ENCODE peak calls at places on chromosomes 11 and 22, in eight cellular contexts. One of them, this sample, is unnamed.

GRCh38 chr22:30701872-30702271 is 7.2 kb downstream of the OSBP2 start:
- DNase-seq in A549: no peak
- DNase-seq in HL-60: no peak
- DNase-seq in AG10803: peak; percentile 47
- DNase-seq in AG04450: peak; percentile 10
- DNase-seq in B cell: no peak
- DNase-seq in progenitor cell of endocrine pancreas: no peak
- DNase-seq in fibroblast of lung: no peak
- DNase-seq in this sample: no peak

GRCh38 chr11:75371930-75372876 is 20.7 kb upstream of the ARRB1 start:
- DNase-seq in HL-60: no peak
- DNase-seq in AG04450: no peak
- DNase-seq in progenitor cell of endocrine pancreas: no peak
- DNase-seq in B cell: no peak
- DNase-seq in AG10803: no peak
- DNase-seq in A549: peak; percentile 73
- DNase-seq in fibroblast of lung: peak; percentile 66
- DNase-seq in this sample: no peak

GRCh38 chr11:9075441-9076000 is 15.9 kb downstream of the SCUBE2 start:
- DNase-seq in AG10803: no peak
- DNase-seq in B cell: no peak
- DNase-seq in HL-60: no peak
- DNase-seq in fibroblast of lung: no peak
- DNase-seq in progenitor cell of endocrine pancreas: no peak
- DNase-seq in A549: no peak
- DNase-seq in AG04450: no peak
- DNase-seq in this sample: no peak

GRCh38 chr22:37669586-37669985 is 5.8 kb upstream of the LGALS1 start:
- DNase-seq in AG10803: peak; percentile 86
- DNase-seq in AG04450: no peak
- DNase-seq in progenitor cell of endocrine pancreas: no peak
- DNase-seq in B cell: no peak
- DNase-seq in HL-60: no peak
- DNase-seq in fibroblast of lung: peak; percentile 25
- DNase-seq in A549: no peak
- DNase-seq in this sample: no peak

GRCh38 chr11:117380676-117381075 is 53.0 kb downstream of the CEP164 start:
- DNase-seq in HL-60: no peak
- DNase-seq in B cell: no peak
- DNase-seq in fibroblast of lung: no peak
- DNase-seq in AG04450: no peak
- DNase-seq in AG10803: no peak
- DNase-seq in progenitor cell of endocrine pancreas: no peak
- DNase-seq in A549: no peak
- DNase-seq in this sample: no peak

GRCh38 chr11:6672006-6672405 is 11.1 kb downstream of the MRPL17 start:
- DNase-seq in progenitor cell of endocrine pancreas: no peak
- DNase-seq in AG10803: no peak
- DNase-seq in HL-60: no peak
- DNase-seq in B cell: no peak
- DNase-seq in AG04450: no peak
- DNase-seq in fibroblast of lung: no peak
- DNase-seq in A549: no peak
- DNase-seq in this sample: no peak

GRCh38 chr11:125451400-125452124 is 44.5 kb downstream of the FEZ1 start:
- DNase-seq in progenitor cell of endocrine pancreas: peak; percentile 28
- DNase-seq in HL-60: no peak
- DNase-seq in B cell: no peak
- DNase-seq in fibroblast of lung: peak; percentile 47
- DNase-seq in AG04450: no peak
- DNase-seq in A549: no peak
- DNase-seq in AG10803: no peak
- DNase-seq in this sample: peak; percentile 13

GRCh38 chr22:41752011-41752975 is 48.2 kb upstream of the CCDC134 start:
- DNase-seq in HL-60: no peak
- DNase-seq in B cell: no peak
- DNase-seq in AG04450: no peak
- DNase-seq in fibroblast of lung: no peak
- DNase-seq in progenitor cell of endocrine pancreas: no peak
- DNase-seq in A549: no peak
- DNase-seq in AG10803: peak; percentile 8
- DNase-seq in this sample: no peak

GRCh38 chr22:47162865-47163264 is 400.4 kb downstream of the TBC1D22A start:
- DNase-seq in progenitor cell of endocrine pancreas: no peak
- DNase-seq in AG04450: no peak
- DNase-seq in A549: no peak
- DNase-seq in HL-60: no peak
- DNase-seq in AG10803: no peak
- DNase-seq in fibroblast of lung: no peak
- DNase-seq in B cell: no peak
- DNase-seq in this sample: no peak

GRCh38 chr22:35868938-35869337 is 151.3 kb downstream of the APOL5 start:
- DNase-seq in AG04450: no peak
- DNase-seq in B cell: no peak
- DNase-seq in HL-60: no peak
- DNase-seq in fibroblast of lung: no peak
- DNase-seq in AG10803: peak; percentile 22
- DNase-seq in A549: no peak
- DNase-seq in progenitor cell of endocrine pancreas: no peak
- DNase-seq in this sample: no peak

GRCh38 chr22:25419247-25420113 is 145.0 kb upstream of the GRK3 start:
- DNase-seq in HL-60: peak; percentile 98
- DNase-seq in B cell: peak; percentile 60
- DNase-seq in AG04450: no peak
- DNase-seq in A549: no peak
- DNase-seq in progenitor cell of endocrine pancreas: no peak
- DNase-seq in fibroblast of lung: peak; percentile 58
- DNase-seq in AG10803: peak; percentile 20
- DNase-seq in this sample: no peak

GRCh38 chr22:22817468-22818201 is 70.0 kb upstream of the IGLL5 start:
- DNase-seq in B cell: no peak
- DNase-seq in progenitor cell of endocrine pancreas: no peak
- DNase-seq in A549: peak; percentile 7
- DNase-seq in HL-60: no peak
- DNase-seq in AG10803: no peak
- DNase-seq in fibroblast of lung: no peak
- DNase-seq in AG04450: no peak
- DNase-seq in this sample: no peak

GRCh38 chr11:94767701-94768601 is at the start of gene AMOTL1:
- DNase-seq in AG10803: peak; percentile 87
- DNase-seq in fibroblast of lung: peak; percentile 82
- DNase-seq in HL-60: peak; percentile 31
- DNase-seq in progenitor cell of endocrine pancreas: peak; percentile 76
- DNase-seq in A549: no peak
- DNase-seq in B cell: peak; percentile 46
- DNase-seq in AG04450: peak; percentile 33
- DNase-seq in this sample: peak; percentile 69

GRCh38 chr11:86418929-86419328 is 44.2 kb downstream of the CCDC81 start:
- DNase-seq in AG04450: no peak
- DNase-seq in progenitor cell of endocrine pancreas: no peak
- DNase-seq in AG10803: peak; percentile 17
- DNase-seq in HL-60: no peak
- DNase-seq in fibroblast of lung: peak; percentile 12
- DNase-seq in A549: no peak
- DNase-seq in B cell: no peak
- DNase-seq in this sample: peak; percentile 33
- TF ChIP-seq CTCF in AG04450: peak; percentile 42
- TF ChIP-seq CTCF in progenitor cell of endocrine pancreas: peak; percentile 16
- TF ChIP-seq CTCF in AG10803: peak; percentile 36
- TF ChIP-seq CTCF in HL-60: no peak
- TF ChIP-seq CTCF in fibroblast of lung: no peak
- TF ChIP-seq CTCF in A549: no peak
- TF ChIP-seq CTCF in B cell: no peak
- TF ChIP-seq CTCF in this sample: no peak

DNA sequence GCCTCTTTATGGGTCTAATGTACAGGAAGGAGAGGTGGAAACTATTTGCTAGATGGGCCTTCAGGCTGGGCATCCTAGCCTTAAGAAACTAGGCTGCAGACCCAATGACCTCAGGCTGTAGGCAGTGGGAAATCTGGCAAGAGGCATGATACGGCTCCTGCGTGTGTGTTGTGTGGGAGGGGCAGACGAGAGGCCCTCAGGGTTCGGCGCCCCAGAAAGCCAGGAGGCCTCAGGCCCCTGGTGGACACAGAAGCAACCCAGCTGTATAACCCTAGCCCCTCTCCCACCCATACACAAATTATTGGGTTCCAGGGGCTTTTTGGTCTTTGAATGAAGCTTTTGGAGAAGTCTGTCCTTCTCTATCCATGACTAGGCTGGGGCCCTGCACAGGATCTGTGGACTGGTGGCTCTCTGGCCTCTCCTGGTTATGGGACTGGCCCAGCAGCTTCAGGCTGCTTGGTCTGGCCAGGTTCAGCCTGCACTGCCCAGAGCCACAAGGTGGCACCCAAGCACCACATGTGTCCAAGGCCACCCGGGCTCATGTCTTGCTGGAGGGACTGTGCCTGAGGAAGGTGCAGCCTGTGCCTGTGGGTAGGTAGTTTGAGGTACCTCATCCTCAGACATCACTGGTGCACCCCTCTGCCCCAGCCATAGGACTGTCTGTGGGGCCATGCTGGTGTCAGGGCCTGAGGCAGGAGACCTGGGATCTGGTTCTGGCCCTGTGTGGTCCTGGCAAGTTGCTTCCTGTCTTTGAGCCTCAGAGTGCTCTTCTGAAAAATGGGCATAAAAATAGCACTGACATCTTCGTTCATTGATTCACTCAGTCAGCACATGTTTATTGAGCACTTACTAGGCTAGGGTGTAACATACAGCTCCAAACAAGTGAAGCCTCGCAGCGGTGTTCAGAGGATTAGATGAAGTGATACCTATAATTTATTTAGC is 87.5 kb downstream of the RRM1 start:
- DNase-seq in progenitor cell of endocrine pancreas: peak; percentile 53
- DNase-seq in A549: peak; percentile 83
- DNase-seq in AG04450: peak; percentile 16
- DNase-seq in AG10803: peak; percentile 28
- DNase-seq in HL-60: peak; percentile 36
- DNase-seq in B cell: no peak
- DNase-seq in fibroblast of lung: peak; percentile 52
- DNase-seq in this sample: peak; percentile 63
- TF ChIP-seq CTCF in progenitor cell of endocrine pancreas: peak; percentile 83
- TF ChIP-seq CTCF in A549: peak; percentile 74
- TF ChIP-seq CTCF in AG04450: peak; percentile 70
- TF ChIP-seq CTCF in AG10803: peak; percentile 59
- TF ChIP-seq CTCF in HL-60: peak; percentile 97
- TF ChIP-seq CTCF in B cell: no peak
- TF ChIP-seq CTCF in fibroblast of lung: peak; percentile 65
- TF ChIP-seq CTCF in this sample: peak; percentile 62

DNA sequence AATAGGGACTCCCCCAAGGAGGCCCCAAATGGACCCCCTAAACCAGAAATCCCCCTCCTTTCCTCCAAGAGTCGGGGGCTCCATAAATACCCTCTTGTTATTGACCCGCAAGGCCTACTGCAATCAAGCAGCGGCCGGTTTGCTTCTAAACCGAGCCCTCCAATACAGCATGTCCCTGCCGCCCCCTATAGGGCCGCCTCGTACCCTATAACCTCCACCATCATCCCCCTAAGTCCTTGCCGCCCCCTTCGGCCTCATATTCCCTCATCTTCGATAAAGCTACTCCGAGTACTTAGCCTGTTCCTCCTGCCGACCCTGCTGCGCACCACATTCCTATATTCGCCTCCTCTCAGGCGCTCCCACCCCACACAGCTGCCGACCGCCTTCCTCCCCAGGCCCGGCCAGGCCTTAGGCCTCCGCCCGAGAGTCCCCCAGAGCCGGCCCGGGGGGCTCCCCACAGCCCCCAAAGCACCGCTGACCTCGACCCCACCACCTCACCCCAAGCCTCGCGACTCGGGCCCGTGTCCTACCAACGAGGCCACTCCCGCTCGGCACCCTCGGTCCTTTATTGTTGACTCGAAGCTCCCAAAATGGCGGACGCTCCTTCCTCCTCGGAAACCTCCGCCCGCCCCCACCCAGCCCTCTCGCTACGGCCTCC is 478 bp downstream of the DDX6 start:
- DNase-seq in B cell: peak; percentile 71
- DNase-seq in AG04450: no peak
- DNase-seq in progenitor cell of endocrine pancreas: peak; percentile 51
- DNase-seq in A549: peak; percentile 50
- DNase-seq in HL-60: peak; percentile 47
- DNase-seq in AG10803: peak; percentile 60
- DNase-seq in fibroblast of lung: peak; percentile 77
- DNase-seq in this sample: peak; percentile 80
- TF ChIP-seq CTCF in B cell: peak; percentile 55
- TF ChIP-seq CTCF in AG04450: peak; percentile 60
- TF ChIP-seq CTCF in progenitor cell of endocrine pancreas: peak; percentile 53
- TF ChIP-seq CTCF in A549: peak; percentile 29
- TF ChIP-seq CTCF in HL-60: peak; percentile 18
- TF ChIP-seq CTCF in AG10803: peak; percentile 54
- TF ChIP-seq CTCF in fibroblast of lung: peak; percentile 60
- TF ChIP-seq CTCF in this sample: peak; percentile 48

GRCh38 chr11:119743041-119743440 is 14.0 kb upstream of the NECTIN1 start:
- DNase-seq in AG04450: no peak
- DNase-seq in fibroblast of lung: no peak
- DNase-seq in HL-60: no peak
- DNase-seq in progenitor cell of endocrine pancreas: no peak
- DNase-seq in B cell: no peak
- DNase-seq in A549: no peak
- DNase-seq in AG10803: no peak
- DNase-seq in this sample: no peak

GRCh38 chr11:119744577-119744976 is 15.6 kb upstream of the NECTIN1 start:
- DNase-seq in AG10803: no peak
- DNase-seq in fibroblast of lung: no peak
- DNase-seq in B cell: no peak
- DNase-seq in A549: no peak
- DNase-seq in HL-60: no peak
- DNase-seq in AG04450: no peak
- DNase-seq in progenitor cell of endocrine pancreas: no peak
- DNase-seq in this sample: no peak

GRCh38 chr11:119739975-119740374 is 11.0 kb upstream of the NECTIN1 start:
- DNase-seq in B cell: no peak
- DNase-seq in fibroblast of lung: no peak
- DNase-seq in AG04450: no peak
- DNase-seq in progenitor cell of endocrine pancreas: no peak
- DNase-seq in AG10803: no peak
- DNase-seq in HL-60: no peak
- DNase-seq in A549: no peak
- DNase-seq in this sample: no peak

GRCh38 chr11:119741369-119742262 is 12.6 kb upstream of the NECTIN1 start:
- DNase-seq in AG10803: no peak
- DNase-seq in B cell: no peak
- DNase-seq in progenitor cell of endocrine pancreas: peak; percentile 53
- DNase-seq in A549: peak; percentile 58
- DNase-seq in HL-60: no peak
- DNase-seq in fibroblast of lung: no peak
- DNase-seq in AG04450: no peak
- DNase-seq in this sample: peak; percentile 70

GRCh38 chr11:119742263-119742861 is 13.4 kb upstream of the NECTIN1 start:
- DNase-seq in AG04450: no peak
- DNase-seq in HL-60: no peak
- DNase-seq in A549: no peak
- DNase-seq in progenitor cell of endocrine pancreas: peak; percentile 37
- DNase-seq in fibroblast of lung: no peak
- DNase-seq in AG10803: no peak
- DNase-seq in B cell: no peak
- DNase-seq in this sample: peak; percentile 62
- TF ChIP-seq CTCF in AG04450: no peak
- TF ChIP-seq CTCF in HL-60: no peak
- TF ChIP-seq CTCF in A549: no peak
- TF ChIP-seq CTCF in progenitor cell of endocrine pancreas: no peak
- TF ChIP-seq CTCF in fibroblast of lung: no peak
- TF ChIP-seq CTCF in AG10803: no peak
- TF ChIP-seq CTCF in B cell: no peak
- TF ChIP-seq CTCF in this sample: no peak

This sample was measured in activated CD8-positive, alpha-beta T cell treated with anti-CD3 and anti-CD28 coated beads for 36 hours.